ENCODE peak calls at places on chromosomes 16 and 17, in eight cellular contexts. One of them, this sample, is unnamed.

GRCh38 chr17:27810211-27810901 is 10.0 kb upstream of the NOS2 start:
- DNase-seq in A673: no peak
- DNase-seq in H9: peak; percentile 54
- DNase-seq in body of pancreas: no peak
- DNase-seq in left lung: no peak
- DNase-seq in psoas muscle: no peak
- DNase-seq in OCI-LY7: no peak
- DNase-seq in effector memory CD4-positive, alpha-beta T cell: no peak
- DNase-seq in this sample: no peak

GRCh38 chr17:12485361-12485911 is 180.3 kb upstream of the MYOCD start:
- DNase-seq in psoas muscle: no peak
- DNase-seq in left lung: no peak
- DNase-seq in H9: no peak
- DNase-seq in body of pancreas: no peak
- DNase-seq in A673: peak; percentile 25
- DNase-seq in OCI-LY7: no peak
- DNase-seq in effector memory CD4-positive, alpha-beta T cell: no peak
- DNase-seq in this sample: no peak

GRCh38 chr17:64223931-64224657 is 39.0 kb downstream of the TEX2 start:
- DNase-seq in A673: no peak
- DNase-seq in left lung: no peak
- DNase-seq in psoas muscle: no peak
- DNase-seq in H9: no peak
- DNase-seq in OCI-LY7: no peak
- DNase-seq in effector memory CD4-positive, alpha-beta T cell: no peak
- DNase-seq in body of pancreas: no peak
- DNase-seq in this sample: no peak

GRCh38 chr16:80731915-80732314 is 72.5 kb downstream of the CDYL2 start:
- DNase-seq in body of pancreas: no peak
- DNase-seq in psoas muscle: no peak
- DNase-seq in A673: no peak
- DNase-seq in left lung: no peak
- DNase-seq in effector memory CD4-positive, alpha-beta T cell: no peak
- DNase-seq in H9: no peak
- DNase-seq in OCI-LY7: no peak
- DNase-seq in this sample: no peak

GRCh38 chr16:31477220-31478216 is 5.4 kb upstream of the SLC5A2 start:
- DNase-seq in A673: no peak
- DNase-seq in left lung: peak; percentile 92
- DNase-seq in body of pancreas: peak; percentile 87
- DNase-seq in effector memory CD4-positive, alpha-beta T cell: no peak
- DNase-seq in psoas muscle: no peak
- DNase-seq in H9: peak; percentile 92
- DNase-seq in OCI-LY7: no peak
- DNase-seq in this sample: no peak

GRCh38 chr16:19329932-19330331 is 44.4 kb downstream of the CLEC19A start:
- DNase-seq in left lung: no peak
- DNase-seq in A673: no peak
- DNase-seq in psoas muscle: no peak
- DNase-seq in effector memory CD4-positive, alpha-beta T cell: no peak
- DNase-seq in OCI-LY7: no peak
- DNase-seq in H9: no peak
- DNase-seq in body of pancreas: no peak
- DNase-seq in this sample: no peak

GRCh38 chr17:4520881-4521600 is 22.4 kb downstream of the SPNS2 start:
- DNase-seq in psoas muscle: no peak
- DNase-seq in H9: no peak
- DNase-seq in effector memory CD4-positive, alpha-beta T cell: no peak
- DNase-seq in left lung: peak; percentile 82
- DNase-seq in A673: no peak
- DNase-seq in OCI-LY7: no peak
- DNase-seq in body of pancreas: peak; percentile 87
- DNase-seq in this sample: no peak

GRCh38 chr17:7479389-7480192 is at the start of gene ZBTB4:
- DNase-seq in psoas muscle: peak; percentile 72
- DNase-seq in H9: peak; percentile 53
- DNase-seq in OCI-LY7: peak; percentile 35
- DNase-seq in left lung: peak; percentile 89
- DNase-seq in effector memory CD4-positive, alpha-beta T cell: peak; percentile 61
- DNase-seq in body of pancreas: peak; percentile 63
- DNase-seq in A673: peak; percentile 51
- DNase-seq in this sample: peak; percentile 56

GRCh38 chr16:11359370-11359769 is 14.1 kb downstream of the RMI2 start:
- DNase-seq in H9: no peak
- DNase-seq in effector memory CD4-positive, alpha-beta T cell: no peak
- DNase-seq in body of pancreas: peak; percentile 84
- DNase-seq in OCI-LY7: no peak
- DNase-seq in psoas muscle: peak; percentile 33
- DNase-seq in A673: no peak
- DNase-seq in left lung: no peak
- DNase-seq in this sample: no peak

GRCh38 chr17:75571197-75571884 is 16.3 kb upstream of the MYO15B start:
- DNase-seq in body of pancreas: peak; percentile 74
- DNase-seq in psoas muscle: no peak
- DNase-seq in effector memory CD4-positive, alpha-beta T cell: no peak
- DNase-seq in OCI-LY7: peak; percentile 97
- DNase-seq in left lung: peak; percentile 81
- DNase-seq in A673: no peak
- DNase-seq in H9: no peak
- DNase-seq in this sample: no peak

GRCh38 chr16:70689035-70689969 is 3.4 kb upstream of the MTSS2 start:
- DNase-seq in left lung: peak; percentile 81
- DNase-seq in psoas muscle: peak; percentile 46
- DNase-seq in effector memory CD4-positive, alpha-beta T cell: no peak
- DNase-seq in OCI-LY7: no peak
- DNase-seq in body of pancreas: no peak
- DNase-seq in A673: no peak
- DNase-seq in H9: no peak
- DNase-seq in this sample: no peak

GRCh38 chr16:70687671-70688265 is 1.9 kb upstream of the MTSS2 start:
- DNase-seq in left lung: peak; percentile 79
- DNase-seq in body of pancreas: no peak
- DNase-seq in effector memory CD4-positive, alpha-beta T cell: no peak
- DNase-seq in OCI-LY7: no peak
- DNase-seq in H9: no peak
- DNase-seq in psoas muscle: peak; percentile 33
- DNase-seq in A673: no peak
- DNase-seq in this sample: no peak

GRCh38 chr16:70687172-70687531 is 1.3 kb upstream of the MTSS2 start:
- DNase-seq in effector memory CD4-positive, alpha-beta T cell: no peak
- DNase-seq in body of pancreas: no peak
- DNase-seq in A673: no peak
- DNase-seq in H9: no peak
- DNase-seq in left lung: peak; percentile 53
- DNase-seq in psoas muscle: peak; percentile 32
- DNase-seq in OCI-LY7: no peak
- DNase-seq in this sample: no peak

GRCh38 chr16:70686376-70687171 is 721 bp upstream of the MTSS2 start:
- DNase-seq in psoas muscle: no peak
- DNase-seq in effector memory CD4-positive, alpha-beta T cell: no peak
- DNase-seq in body of pancreas: no peak
- DNase-seq in left lung: peak; percentile 59
- DNase-seq in H9: no peak
- DNase-seq in OCI-LY7: no peak
- DNase-seq in A673: no peak
- DNase-seq in this sample: no peak

GRCh38 chr16:70688266-70688742 is 2.5 kb upstream of the MTSS2 start:
- DNase-seq in psoas muscle: peak; percentile 73
- DNase-seq in H9: no peak
- DNase-seq in OCI-LY7: no peak
- DNase-seq in A673: peak; percentile 43
- DNase-seq in effector memory CD4-positive, alpha-beta T cell: no peak
- DNase-seq in left lung: peak; percentile 81
- DNase-seq in body of pancreas: peak; percentile 42
- DNase-seq in this sample: peak; percentile 87
- H3K27ac ChIP-seq in psoas muscle: peak overlapping the region; percentile 86
- H3K27ac ChIP-seq in H9: no peak overlapping the region
- H3K27ac ChIP-seq in OCI-LY7: no peak overlapping the region
- H3K27ac ChIP-seq in A673: no peak overlapping the region
- H3K27ac ChIP-seq in effector memory CD4-positive, alpha-beta T cell: no peak overlapping the region
- H3K27ac ChIP-seq in left lung: peak overlapping the region; percentile 72
- H3K27ac ChIP-seq in body of pancreas: no peak overlapping the region
- H3K27ac ChIP-seq in this sample: peak overlapping the region; percentile 97

GRCh38 chr16:69799601-69800000 is 37.5 kb downstream of the WWP2 start:
- DNase-seq in body of pancreas: no peak
- DNase-seq in effector memory CD4-positive, alpha-beta T cell: no peak
- DNase-seq in left lung: no peak
- DNase-seq in A673: no peak
- DNase-seq in H9: no peak
- DNase-seq in psoas muscle: no peak
- DNase-seq in OCI-LY7: no peak
- DNase-seq in this sample: no peak
- H3K27ac ChIP-seq in body of pancreas: no peak overlapping the region
- H3K27ac ChIP-seq in effector memory CD4-positive, alpha-beta T cell: no peak overlapping the region
- H3K27ac ChIP-seq in left lung: no peak overlapping the region
- H3K27ac ChIP-seq in A673: no peak overlapping the region
- H3K27ac ChIP-seq in H9: no peak overlapping the region
- H3K27ac ChIP-seq in psoas muscle: no peak overlapping the region
- H3K27ac ChIP-seq in OCI-LY7: no peak overlapping the region
- H3K27ac ChIP-seq in this sample: peak overlapping the region; percentile 4

DNA sequence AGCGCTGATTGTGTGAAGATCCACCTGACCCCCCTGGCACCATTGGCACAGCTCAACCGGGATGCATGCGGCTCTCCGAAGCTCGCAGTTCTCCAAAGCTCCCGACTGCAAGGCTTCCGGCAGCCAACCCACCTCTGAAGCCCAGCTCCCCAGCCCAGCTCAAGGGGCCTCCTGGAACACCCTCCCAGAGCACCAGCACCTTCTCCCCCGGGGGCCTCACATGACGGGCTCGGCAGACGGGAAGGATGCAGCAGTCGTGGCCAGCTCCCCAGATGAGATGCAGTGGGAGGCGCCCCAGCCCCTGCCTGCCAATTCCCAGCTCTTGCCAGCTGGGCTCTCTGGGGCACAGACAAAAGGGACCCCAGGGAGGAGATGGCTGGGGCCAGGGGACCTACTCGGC is 215.3 kb downstream of the ZNF423 start:
- DNase-seq in H9: no peak
- DNase-seq in OCI-LY7: no peak
- DNase-seq in A673: no peak
- DNase-seq in effector memory CD4-positive, alpha-beta T cell: no peak
- DNase-seq in psoas muscle: no peak
- DNase-seq in left lung: no peak
- DNase-seq in body of pancreas: no peak
- DNase-seq in this sample: no peak
- H3K27ac ChIP-seq in H9: no peak overlapping the region
- H3K27ac ChIP-seq in OCI-LY7: no peak overlapping the region
- H3K27ac ChIP-seq in A673: no peak overlapping the region
- H3K27ac ChIP-seq in effector memory CD4-positive, alpha-beta T cell: no peak overlapping the region
- H3K27ac ChIP-seq in psoas muscle: peak overlapping the region; percentile 56
- H3K27ac ChIP-seq in left lung: no peak overlapping the region
- H3K27ac ChIP-seq in body of pancreas: no peak overlapping the region
- H3K27ac ChIP-seq in this sample: no peak overlapping the region

GRCh38 chr17:72566671-72567484 is 446.1 kb downstream of the SOX9 start:
- DNase-seq in OCI-LY7: no peak
- DNase-seq in A673: no peak
- DNase-seq in effector memory CD4-positive, alpha-beta T cell: no peak
- DNase-seq in body of pancreas: no peak
- DNase-seq in left lung: no peak
- DNase-seq in H9: no peak
- DNase-seq in psoas muscle: no peak
- DNase-seq in this sample: no peak
- H3K27ac ChIP-seq in OCI-LY7: no peak overlapping the region
- H3K27ac ChIP-seq in A673: no peak overlapping the region
- H3K27ac ChIP-seq in effector memory CD4-positive, alpha-beta T cell: no peak overlapping the region
- H3K27ac ChIP-seq in body of pancreas: no peak overlapping the region
- H3K27ac ChIP-seq in left lung: no peak overlapping the region
- H3K27ac ChIP-seq in H9: no peak overlapping the region
- H3K27ac ChIP-seq in psoas muscle: no peak overlapping the region
- H3K27ac ChIP-seq in this sample: peak overlapping the region; percentile 36

DNA sequence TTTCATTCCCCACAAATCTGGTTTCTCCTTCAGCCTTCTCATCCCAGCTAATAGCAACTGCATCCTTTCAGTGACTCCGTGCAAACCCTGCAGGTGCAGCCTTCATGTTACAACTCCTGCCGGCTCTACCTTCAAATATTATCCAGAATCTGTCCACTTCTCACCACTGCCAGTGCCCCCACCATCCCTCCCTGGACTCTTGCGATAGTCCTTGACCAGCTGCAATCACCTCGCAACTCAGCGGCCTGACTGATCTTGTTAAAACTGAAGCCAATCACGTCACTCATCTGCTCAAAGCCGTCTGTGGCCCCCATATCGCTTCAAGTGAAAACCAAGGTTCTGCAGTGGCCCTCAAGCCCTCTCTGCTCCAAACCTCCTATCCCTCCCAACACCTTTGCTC is 42.8 kb upstream of the KIFC3 start:
- DNase-seq in psoas muscle: no peak
- DNase-seq in body of pancreas: no peak
- DNase-seq in H9: no peak
- DNase-seq in left lung: no peak
- DNase-seq in A673: no peak
- DNase-seq in effector memory CD4-positive, alpha-beta T cell: no peak
- DNase-seq in OCI-LY7: no peak
- DNase-seq in this sample: no peak
- H3K27ac ChIP-seq in psoas muscle: no peak overlapping the region
- H3K27ac ChIP-seq in body of pancreas: no peak overlapping the region
- H3K27ac ChIP-seq in H9: no peak overlapping the region
- H3K27ac ChIP-seq in left lung: no peak overlapping the region
- H3K27ac ChIP-seq in A673: peak overlapping the region; percentile 100
- H3K27ac ChIP-seq in effector memory CD4-positive, alpha-beta T cell: no peak overlapping the region
- H3K27ac ChIP-seq in OCI-LY7: no peak overlapping the region
- H3K27ac ChIP-seq in this sample: no peak overlapping the region

GRCh38 chr17:79832211-79833109 is 6.8 kb downstream of the CBX4 start:
- DNase-seq in H9: peak; percentile 73
- DNase-seq in effector memory CD4-positive, alpha-beta T cell: no peak
- DNase-seq in A673: peak; percentile 75
- DNase-seq in psoas muscle: no peak
- DNase-seq in body of pancreas: peak; percentile 49
- DNase-seq in OCI-LY7: no peak
- DNase-seq in left lung: peak; percentile 77
- DNase-seq in this sample: no peak
- H3K27ac ChIP-seq in H9: no peak overlapping the region
- H3K27ac ChIP-seq in effector memory CD4-positive, alpha-beta T cell: no peak overlapping the region
- H3K27ac ChIP-seq in A673: peak overlapping the region; percentile 58
- H3K27ac ChIP-seq in psoas muscle: no peak overlapping the region
- H3K27ac ChIP-seq in body of pancreas: peak overlapping the region; percentile 80
- H3K27ac ChIP-seq in OCI-LY7: no peak overlapping the region
- H3K27ac ChIP-seq in left lung: peak overlapping the region; percentile 58
- H3K27ac ChIP-seq in this sample: peak overlapping the region; percentile 8